ENCODE peak calls at places on chromosomes 12 and 14, in four cellular contexts. B, N, M and H are unnamed samples.

GRCh38 chr14:101889898-101890297 is 74.5 kb upstream of the DYNC1H1 start:
- DNase-seq in B (peak; percentile 16), N (peak; percentile 11), M (no peak), H (peak; percentile 25)

GRCh38 chr12:112843272-112843671 is 51.7 kb downstream of the RPH3A start:
- DNase-seq in B (no peak), N (peak; percentile 41), M (no peak), H (no peak)

GRCh38 chr14:26872510-26872909 is 274.7 kb upstream of the NOVA1 start:
- DNase-seq in B (no peak), N (no peak), M (no peak), H (peak; percentile 96)

GRCh38 chr12:98465950-98466349 is 49.4 kb upstream of the TMPO start:
- DNase-seq in B (no peak), N (no peak), M (no peak), H (peak; percentile 41)

GRCh38 chr12:123062682-123063426 is 82.4 kb downstream of the ARL6IP4 start:
- DNase-seq in B (no peak), N (peak; percentile 86), M (no peak), H (peak; percentile 52)

GRCh38 chr14:65377576-65377975 is 35.0 kb upstream of the FUT8 start:
- DNase-seq in B (no peak), N (peak; percentile 39), M (no peak), H (peak; percentile 65)

GRCh38 chr14:100807496-100807895 is 18.4 kb upstream of the MEG3 start:
- DNase-seq in B (no peak), N (no peak), M (no peak), H (no peak)

GRCh38 chr14:68363841-68364711 is 428.8 kb downstream of the ZFP36L1 start:
- DNase-seq in B (no peak), N (peak; percentile 65), M (no peak), H (peak; percentile 61)

GRCh38 chr12:89350661-89351488 is 1.4 kb downstream of the DUSP6 start:
- DNase-seq in B (peak; percentile 35), N (peak; percentile 49), M (no peak), H (peak; percentile 59)

GRCh38 chr14:65137648-65138317 is 35.5 kb upstream of the MAX start:
- DNase-seq in B (no peak), N (no peak), M (no peak), H (peak; percentile 36)

GRCh38 chr12:46933947-46934346 is 108.2 kb upstream of the SLC38A4 start:
- DNase-seq in B (no peak), N (peak; percentile 73), M (no peak), H (peak; percentile 81)

GRCh38 chr14:104593241-104593701 is 11.3 kb downstream of the TMEM179 start:
- DNase-seq in B (no peak), N (no peak), M (no peak), H (no peak)

GRCh38 chr14:22622220-22622619 is 21.9 kb downstream of the OR6J1 start:
- DNase-seq in B (peak; percentile 7), N (peak; percentile 90), M (no peak), H (peak; percentile 22)

GRCh38 chr12:124508323-124509096 is 58.9 kb downstream of the NCOR2 start:
- DNase-seq in B (no peak), N (peak; percentile 35), M (no peak), H (no peak)

GRCh38 chr12:96121271-96121711 is 72.9 kb upstream of the ELK3 start:
- DNase-seq in B (no peak), N (peak; percentile 58), M (no peak), H (peak; percentile 41)

GRCh38 chr12:57151741-57152407 is 4.5 kb upstream of the LRP1-AS start:
- DNase-seq in B (no peak), N (peak; percentile 69), M (no peak), H (peak; percentile 77)

GRCh38 chr14:99289394-99290189 is 17.6 kb upstream of the BCL11B start:
- DNase-seq in B (no peak), N (no peak), M (no peak), H (no peak)

GRCh38 chr14:99242816-99243795 is 28.9 kb downstream of the BCL11B start:
- DNase-seq in B (no peak), N (no peak), M (no peak), H (no peak)

GRCh38 chr14:94011795-94012194 is 14.3 kb upstream of the OTUB2 start:
- DNase-seq in B (no peak), N (no peak), M (no peak), H (no peak)

GRCh38 chr12:26870491-26871419 is 37.8 kb upstream of the ITPR2 start:
- DNase-seq in B (peak; percentile 47), N (peak; percentile 85), M (no peak), H (peak; percentile 91)

GRCh38 chr12:80183939-80184338 is 84.6 kb downstream of the OTOGL start:
- DNase-seq in B (no peak), N (peak; percentile 92), M (no peak), H (no peak)

GRCh38 chr14:69713976-69714716 is 52.8 kb upstream of the SRSF5 start:
- DNase-seq in B (peak; percentile 69), N (no peak), M (no peak), H (no peak)

GRCh38 chr14:59511916-59512530 is 27.7 kb downstream of the JKAMP start:
- DNase-seq in B (no peak), N (no peak), M (no peak), H (no peak)

GRCh38 chr14:94144765-94145164 is 15.4 kb upstream of the IFI27L2 start:
- DNase-seq in B (no peak), N (no peak), M (no peak), H (no peak)

GRCh38 chr12:102833687-102834435 is 83.2 kb downstream of the PAH start:
- DNase-seq in B (no peak), N (peak; percentile 8), M (no peak), H (no peak)

GRCh38 chr12:5582541-5582940 is 150.6 kb downstream of the NTF3 start:
- DNase-seq in B (no peak), N (no peak), M (no peak), H (no peak)

GRCh38 chr14:76720382-76720813 is 40.9 kb upstream of the VASH1 start:
- DNase-seq in B (peak; percentile 51), N (peak; percentile 56), M (no peak), H (peak; percentile 73)